ENCODE peak calls at places on chromosomes 11 and 22, in seven cellular contexts. P, J, V, L, D, X and E are unnamed samples.

GRCh38 chr11:131498631-131499053 is 128.2 kb downstream of the NTM start:
- DNase-seq in P (no peak), J (no peak), V (no peak), L (no peak), D (peak; percentile 12), X (no peak), E (no peak)

GRCh38 chr11:119305556-119306372 is 11.2 kb downstream of the MCAM start:
- DNase-seq in P (no peak), J (peak; percentile 55), V (no peak), L (no peak), D (no peak), X (no peak), E (no peak)

GRCh38 chr11:70712471-70712870 is 314.1 kb downstream of the CTTN start:
- DNase-seq in P (no peak), J (no peak), V (no peak), L (peak; percentile 14), D (peak; percentile 40), X (no peak), E (peak; percentile 25)

GRCh38 chr11:17531818-17532131 is 12.4 kb downstream of the USH1C start:
- DNase-seq in P (peak; percentile 74), J (no peak), V (no peak), L (peak; percentile 49), D (no peak), X (peak; percentile 78), E (no peak)

GRCh38 chr22:41445171-41446056 is 1.2 kb downstream of the TOB2 start:
- DNase-seq in P (peak; percentile 14), J (peak; percentile 80), V (peak; percentile 7), L (no peak), D (peak; percentile 92), X (no peak), E (peak; percentile 87)

GRCh38 chr11:56700242-56700918 is 1.5 kb downstream of the OR9G1 start:
- DNase-seq in P (no peak), J (no peak), V (no peak), L (no peak), D (no peak), X (no peak), E (peak; percentile 46)

GRCh38 chr11:134584706-134585445 is 172.8 kb upstream of the B3GAT1 start:
- DNase-seq in P (no peak), J (no peak), V (no peak), L (no peak), D (no peak), X (no peak), E (no peak)

GRCh38 chr11:99795999-99796398 is 775.2 kb downstream of the CNTN5 start:
- DNase-seq in P (no peak), J (no peak), V (no peak), L (no peak), D (no peak), X (no peak), E (no peak)

GRCh38 chr11:116990811-116991210 is 107.4 kb downstream of the SIK3 start:
- DNase-seq in P (no peak), J (no peak), V (no peak), L (no peak), D (no peak), X (no peak), E (no peak)

GRCh38 chr22:46251816-46252380 is 1.8 kb upstream of the CDPF1 start:
- DNase-seq in P (no peak), J (no peak), V (no peak), L (no peak), D (no peak), X (no peak), E (no peak)

GRCh38 chr11:14042686-14043440 is 80.3 kb downstream of the SPON1 start:
- DNase-seq in P (no peak), J (no peak), V (no peak), L (no peak), D (no peak), X (no peak), E (no peak)

GRCh38 chr11:46597609-46598219 is 3.9 kb upstream of the AMBRA1 start:
- DNase-seq in P (no peak), J (no peak), V (no peak), L (no peak), D (no peak), X (peak; percentile 48), E (peak; percentile 18)

GRCh38 chr22:46064966-46065666 is 85.2 kb upstream of the PPARA start:
- DNase-seq in P (no peak), J (no peak), V (no peak), L (no peak), D (no peak), X (no peak), E (no peak)

GRCh38 chr22:31036671-31037550 is 44.2 kb upstream of the SMTN start:
- DNase-seq in P (no peak), J (no peak), V (no peak), L (peak; percentile 33), D (no peak), X (peak; percentile 77), E (no peak)

GRCh38 chr11:19432370-19433163 is 191.8 kb upstream of the E2F8 start:
- DNase-seq in P (no peak), J (no peak), V (no peak), L (no peak), D (no peak), X (peak; percentile 53), E (peak; percentile 35)

GRCh38 chr11:114257621-114258558 is 38.3 kb upstream of the NNMT start:
- DNase-seq in P (no peak), J (no peak), V (no peak), L (no peak), D (peak; percentile 95), X (no peak), E (peak; percentile 31)

GRCh38 chr11:130897262-130898182 is 18.8 kb downstream of the SNX19 start:
- DNase-seq in P (no peak), J (no peak), V (no peak), L (peak; percentile 65), D (no peak), X (no peak), E (no peak)

GRCh38 chr11:114236829-114237228 is 59.4 kb upstream of the NNMT start:
- DNase-seq in P (no peak), J (no peak), V (no peak), L (no peak), D (no peak), X (no peak), E (no peak)

GRCh38 chr11:316031-316701 is 2.3 kb downstream of the IFITM1 start:
- DNase-seq in P (no peak), J (peak; percentile 87), V (no peak), L (no peak), D (peak; percentile 50), X (no peak), E (no peak)

GRCh38 chr22:47019012-47019790 is 256.8 kb downstream of the TBC1D22A start:
- DNase-seq in P (no peak), J (no peak), V (no peak), L (no peak), D (no peak), X (no peak), E (no peak)

GRCh38 chr11:78187366-78188011 is 937 bp downstream of the KCTD21 start:
- DNase-seq in P (no peak), J (no peak), V (no peak), L (no peak), D (no peak), X (no peak), E (no peak)

GRCh38 chr11:47257518-47258316 is at the start of gene NR1H3:
- DNase-seq in P (peak; percentile 25), J (no peak), V (no peak), L (peak; percentile 62), D (peak; percentile 79), X (peak; percentile 40), E (peak; percentile 91)

GRCh38 chr22:35622132-35622913 is 5.2 kb upstream of the MB start:
- DNase-seq in P (peak; percentile 52), J (no peak), V (no peak), L (no peak), D (peak; percentile 66), X (no peak), E (peak; percentile 58)

GRCh38 chr11:94809251-94809650 is 41.1 kb downstream of the AMOTL1 start:
- DNase-seq in P (no peak), J (no peak), V (no peak), L (no peak), D (no peak), X (peak; percentile 43), E (peak; percentile 76)

GRCh38 chr11:31366795-31367194 is 2.7 kb downstream of the DCDC1 start:
- DNase-seq in P (no peak), J (peak; percentile 65), V (no peak), L (no peak), D (no peak), X (no peak), E (no peak)

GRCh38 chr11:12812849-12813248 is 138.6 kb downstream of the TEAD1 start:
- DNase-seq in P (no peak), J (no peak), V (no peak), L (no peak), D (no peak), X (no peak), E (no peak)